ENCODE peak calls at places on chromosome 5, in four cellular contexts. One of them, this sample, is unnamed.

GRCh38 chr5:122099060-122099790 is 21.2 kb upstream of the LOX start:
- DNase-seq in dermis blood vessel endothelial cell: peak; percentile 67
- DNase-seq in A549: peak; percentile 47
- DNase-seq in amniotic stem cell: peak; percentile 55
- DNase-seq in this sample: no peak

GRCh38 chr5:177364159-177364962 is 6.6 kb downstream of the RGS14 start:
- DNase-seq in amniotic stem cell: no peak
- DNase-seq in A549: no peak
- DNase-seq in dermis blood vessel endothelial cell: no peak
- DNase-seq in this sample: no peak

GRCh38 chr5:136135536-136135935 is 2.9 kb downstream of the SMAD5 start:
- DNase-seq in dermis blood vessel endothelial cell: no peak
- DNase-seq in amniotic stem cell: no peak
- DNase-seq in A549: no peak
- DNase-seq in this sample: no peak

GRCh38 chr5:172766287-172767104 is 4.5 kb downstream of the DUSP1 start:
- DNase-seq in A549: peak; percentile 89
- DNase-seq in dermis blood vessel endothelial cell: peak; percentile 91
- DNase-seq in amniotic stem cell: peak; percentile 72
- DNase-seq in this sample: no peak

GRCh38 chr5:9233712-9234111 is 312.2 kb downstream of the SEMA5A start:
- DNase-seq in A549: no peak
- DNase-seq in amniotic stem cell: no peak
- DNase-seq in dermis blood vessel endothelial cell: no peak
- DNase-seq in this sample: no peak

GRCh38 chr5:80540691-80541090 is 29.4 kb downstream of the ANKRD34B start:
- DNase-seq in amniotic stem cell: no peak
- DNase-seq in A549: no peak
- DNase-seq in dermis blood vessel endothelial cell: no peak
- DNase-seq in this sample: no peak

GRCh38 chr5:170603578-170604565 is 100.1 kb downstream of the KCNIP1 start:
- DNase-seq in A549: peak; percentile 58
- DNase-seq in dermis blood vessel endothelial cell: peak; percentile 86
- DNase-seq in amniotic stem cell: no peak
- DNase-seq in this sample: no peak

GRCh38 chr5:58024151-58024550 is 435.7 kb downstream of the PLK2 start:
- DNase-seq in A549: no peak
- DNase-seq in dermis blood vessel endothelial cell: no peak
- DNase-seq in amniotic stem cell: no peak
- DNase-seq in this sample: no peak

GRCh38 chr5:134252671-134253070 is 26.8 kb upstream of the PPP2CA start:
- DNase-seq in dermis blood vessel endothelial cell: peak; percentile 61
- DNase-seq in amniotic stem cell: peak; percentile 57
- DNase-seq in A549: peak; percentile 75
- DNase-seq in this sample: no peak

GRCh38 chr5:127757576-127757975 is 54.4 kb downstream of the CCDC192 start:
- DNase-seq in amniotic stem cell: peak; percentile 49
- DNase-seq in dermis blood vessel endothelial cell: peak; percentile 79
- DNase-seq in A549: peak; percentile 76
- DNase-seq in this sample: no peak

GRCh38 chr5:2591777-2592453 is 159.6 kb downstream of the IRX2 start:
- DNase-seq in A549: no peak
- DNase-seq in dermis blood vessel endothelial cell: no peak
- DNase-seq in amniotic stem cell: no peak
- DNase-seq in this sample: no peak

GRCh38 chr5:5344051-5344571 is 78.4 kb upstream of the ICE1 start:
- DNase-seq in amniotic stem cell: no peak
- DNase-seq in dermis blood vessel endothelial cell: peak; percentile 1
- DNase-seq in A549: no peak
- DNase-seq in this sample: no peak

GRCh38 chr5:139806111-139806510 is 10.5 kb downstream of the PSD2 start:
- DNase-seq in amniotic stem cell: no peak
- DNase-seq in dermis blood vessel endothelial cell: no peak
- DNase-seq in A549: no peak
- DNase-seq in this sample: no peak

GRCh38 chr5:167949435-167949834 is 342.0 kb upstream of the WWC1 start:
- DNase-seq in dermis blood vessel endothelial cell: no peak
- DNase-seq in amniotic stem cell: no peak
- DNase-seq in A549: no peak
- DNase-seq in this sample: no peak

GRCh38 chr5:149412783-149413476 is 33.8 kb upstream of the IL17B start:
- DNase-seq in amniotic stem cell: no peak
- DNase-seq in A549: no peak
- DNase-seq in dermis blood vessel endothelial cell: no peak
- DNase-seq in this sample: no peak

GRCh38 chr5:113204525-113205161 is 228.0 kb downstream of the DCP2 start:
- DNase-seq in A549: no peak
- DNase-seq in dermis blood vessel endothelial cell: no peak
- DNase-seq in amniotic stem cell: no peak
- DNase-seq in this sample: no peak

GRCh38 chr5:10524376-10525123 is 39.3 kb upstream of the ANKRD33B start:
- DNase-seq in amniotic stem cell: peak; percentile 18
- DNase-seq in A549: peak; percentile 39
- DNase-seq in dermis blood vessel endothelial cell: no peak
- DNase-seq in this sample: peak; percentile 80

GRCh38 chr5:98904786-98905185 is 24.0 kb downstream of the CHD1 start:
- DNase-seq in dermis blood vessel endothelial cell: peak; percentile 82
- DNase-seq in A549: no peak
- DNase-seq in amniotic stem cell: no peak
- DNase-seq in this sample: no peak

GRCh38 chr5:135979510-135979909 is 24.7 kb upstream of the LECT2 start:
- DNase-seq in A549: no peak
- DNase-seq in dermis blood vessel endothelial cell: peak; percentile 53
- DNase-seq in amniotic stem cell: no peak
- DNase-seq in this sample: peak; percentile 83

GRCh38 chr5:67050125-67050524 is 146.5 kb downstream of the CD180 start:
- DNase-seq in dermis blood vessel endothelial cell: no peak
- DNase-seq in A549: no peak
- DNase-seq in amniotic stem cell: no peak
- DNase-seq in this sample: no peak

GRCh38 chr5:118545050-118545449 is 443.3 kb downstream of the DTWD2 start:
- DNase-seq in dermis blood vessel endothelial cell: no peak
- DNase-seq in A549: no peak
- DNase-seq in amniotic stem cell: no peak
- DNase-seq in this sample: no peak

GRCh38 chr5:153959134-153959957 is 79.4 kb downstream of the FAM114A2 start:
- DNase-seq in amniotic stem cell: peak; percentile 10
- DNase-seq in A549: peak; percentile 22
- DNase-seq in dermis blood vessel endothelial cell: no peak
- DNase-seq in this sample: peak; percentile 21

GRCh38 chr5:143986567-143987242 is 174.7 kb downstream of the HMHB1 start:
- DNase-seq in dermis blood vessel endothelial cell: no peak
- DNase-seq in A549: no peak
- DNase-seq in amniotic stem cell: peak; percentile 57
- DNase-seq in this sample: peak; percentile 46

GRCh38 chr5:68319316-68320093 is 103.9 kb downstream of the PIK3R1 start:
- DNase-seq in A549: peak; percentile 74
- DNase-seq in dermis blood vessel endothelial cell: peak; percentile 44
- DNase-seq in amniotic stem cell: peak; percentile 62
- DNase-seq in this sample: no peak

GRCh38 chr5:112014771-112015170 is 257.8 kb upstream of the NREP start:
- DNase-seq in dermis blood vessel endothelial cell: no peak
- DNase-seq in A549: no peak
- DNase-seq in amniotic stem cell: no peak
- DNase-seq in this sample: no peak

GRCh38 chr5:14700478-14701436 is 36.2 kb downstream of the OTULIN start:
- DNase-seq in A549: no peak
- DNase-seq in dermis blood vessel endothelial cell: no peak
- DNase-seq in amniotic stem cell: no peak
- DNase-seq in this sample: no peak

GRCh38 chr5:125609011-125609410 is 814.2 kb upstream of the GRAMD2B start:
- DNase-seq in dermis blood vessel endothelial cell: no peak
- DNase-seq in A549: no peak
- DNase-seq in amniotic stem cell: no peak
- DNase-seq in this sample: no peak

GRCh38 chr5:38843665-38844064 is 2.1 kb upstream of the OSMR start:
- DNase-seq in A549: no peak
- DNase-seq in amniotic stem cell: no peak
- DNase-seq in dermis blood vessel endothelial cell: no peak
- DNase-seq in this sample: no peak

GRCh38 chr5:116492016-116492623 is 82.5 kb downstream of the SEMA6A start:
- DNase-seq in A549: no peak
- DNase-seq in dermis blood vessel endothelial cell: no peak
- DNase-seq in amniotic stem cell: peak; percentile 66
- DNase-seq in this sample: peak; percentile 66

GRCh38 chr5:160923431-160923830 is 71.4 kb upstream of the ATP10B start:
- DNase-seq in amniotic stem cell: no peak
- DNase-seq in dermis blood vessel endothelial cell: no peak
- DNase-seq in A549: no peak
- DNase-seq in this sample: no peak

GRCh38 chr5:42989198-42989597 is 50.9 kb downstream of the ANXA2R start:
- DNase-seq in dermis blood vessel endothelial cell: no peak
- DNase-seq in amniotic stem cell: no peak
- DNase-seq in A549: no peak
- DNase-seq in this sample: no peak

GRCh38 chr5:66828551-66829421 is 232.6 kb downstream of the MAST4 start:
- DNase-seq in dermis blood vessel endothelial cell: peak; percentile 96
- DNase-seq in A549: no peak
- DNase-seq in amniotic stem cell: no peak
- DNase-seq in this sample: no peak

GRCh38 chr5:77168884-77169254 is 41.6 kb upstream of the PDE8B start:
- DNase-seq in amniotic stem cell: no peak
- DNase-seq in dermis blood vessel endothelial cell: no peak
- DNase-seq in A549: peak; percentile 80
- DNase-seq in this sample: no peak

GRCh38 chr5:13989832-13990231 is 45.3 kb upstream of the DNAH5 start:
- DNase-seq in dermis blood vessel endothelial cell: no peak
- DNase-seq in amniotic stem cell: no peak
- DNase-seq in A549: no peak
- DNase-seq in this sample: no peak

GRCh38 chr5:30937070-30937469 is 256.4 kb upstream of the CDH6 start:
- DNase-seq in A549: no peak
- DNase-seq in amniotic stem cell: no peak
- DNase-seq in dermis blood vessel endothelial cell: no peak
- DNase-seq in this sample: no peak

GRCh38 chr5:138655530-138656245 is 80.5 kb upstream of the HSPA9 start:
- DNase-seq in A549: no peak
- DNase-seq in amniotic stem cell: no peak
- DNase-seq in dermis blood vessel endothelial cell: peak; percentile 87
- DNase-seq in this sample: no peak

GRCh38 chr5:134567651-134568338 is 42.3 kb downstream of the JADE2 start:
- DNase-seq in dermis blood vessel endothelial cell: peak; percentile 83
- DNase-seq in A549: peak; percentile 43
- DNase-seq in amniotic stem cell: no peak
- DNase-seq in this sample: no peak

GRCh38 chr5:14590949-14591348 is 9.4 kb downstream of the OTULINL start:
- DNase-seq in dermis blood vessel endothelial cell: no peak
- DNase-seq in amniotic stem cell: no peak
- DNase-seq in A549: no peak
- DNase-seq in this sample: no peak

GRCh38 chr5:170280090-170280493 is 17.5 kb downstream of the LCP2 start:
- DNase-seq in A549: no peak
- DNase-seq in amniotic stem cell: no peak
- DNase-seq in dermis blood vessel endothelial cell: no peak
- DNase-seq in this sample: no peak